ENCODE peak calls at places on chromosome 21, in four cellular contexts. V is CD4-positive, alpha-beta T cell; P is NCI-H2029; W is activated naive CD4-positive, alpha-beta T cell. D is an unnamed sample.

GRCh38 chr21:42531771-42532170 is 18.1 kb downstream of the SLC37A1 start:
- DNase-seq in P (no peak), V (no peak), W (no peak), D (no peak)

GRCh38 chr21:18164933-18165332 is 79.7 kb upstream of the CHODL start:
- DNase-seq in W (no peak), P (no peak), V (no peak), D (peak)

GRCh38 chr21:17461582-17461981 is 51.3 kb upstream of the CXADR start:
- DNase-seq in W (no peak), V (no peak), P (no peak), D (peak)

GRCh38 chr21:46298083-46298412 is 11.9 kb downstream of the YBEY start:
- DNase-seq in W (no peak), V (no peak), P (no peak), D (no peak)

GRCh38 chr21:42113926-42114409 is 42.9 kb downstream of the UMODL1 start:
- DNase-seq in V (no peak), P (no peak), W (no peak), D (no peak)

GRCh38 chr21:34722684-34723300 is 54.0 kb downstream of the CLIC6 start:
- DNase-seq in V (peak), W (no peak), P (no peak), D (no peak)

GRCh38 chr21:14384453-14384852 is 1.5 kb upstream of the HSPA13 start:
- DNase-seq in W (no peak), V (no peak), P (no peak), D (no peak)

GRCh38 chr21:44761747-44762208 is 39.8 kb downstream of the UBE2G2 start:
- DNase-seq in P (no peak), V (no peak), W (no peak), D (no peak)

GRCh38 chr21:41778974-41779600 is 12.2 kb upstream of the RIPK4 start:
- DNase-seq in W (no peak), P (peak), V (no peak), D (no peak)

GRCh38 chr21:34579411-34579810 is 35.5 kb downstream of the RCAN1 start:
- DNase-seq in P (no peak), W (no peak), V (no peak), D (peak)

GRCh38 chr21:37914211-37914900 is 1.9 kb downstream of the KCNJ6 start:
- DNase-seq in P (peak), V (no peak), W (no peak), D (no peak)

GRCh38 chr21:45499970-45500575 is 42.2 kb downstream of the SLC19A1 start:
- DNase-seq in P (no peak), W (no peak), V (no peak), D (no peak)

GRCh38 chr21:38675450-38675849 is 130.3 kb upstream of the ETS2 start:
- DNase-seq in P (no peak), W (no peak), V (no peak), D (no peak)